ENCODE peak calls at places on chromosome 4, in eight cellular contexts. F, D, P, I, C, Y, R and T are unnamed samples.

GRCh38 chr4:139007640-139008039 is 7.9 kb upstream of the NOCT start:
- DNase-seq in F (no peak), D (no peak), P (no peak), I (no peak), C (no peak), Y (no peak), R (no peak), T (no peak)

GRCh38 chr4:117987464-117987863 is 46.8 kb upstream of the NDST3 start:
- DNase-seq in F (no peak), D (no peak), P (no peak), I (no peak), C (no peak), Y (no peak), R (no peak), T (no peak)

GRCh38 chr4:168831585-168831918 is 178.5 kb downstream of the CBR4 start:
- DNase-seq in F (no peak), D (no peak), P (no peak), I (no peak), C (no peak), Y (no peak), R (no peak), T (no peak)

GRCh38 chr4:77931452-77932135 is 69.0 kb downstream of the MRPL1 start:
- DNase-seq in F (no peak), D (no peak), P (no peak), I (no peak), C (peak), Y (peak), R (peak), T (no peak)

GRCh38 chr4:74793757-74794340 is 474 bp downstream of the BTC start:
- DNase-seq in F (peak), D (peak), P (peak), I (peak), C (no peak), Y (peak), R (no peak), T (no peak)

GRCh38 chr4:125639182-125639621 is 324.4 kb downstream of the FAT4 start:
- DNase-seq in F (no peak), D (peak), P (no peak), I (no peak), C (peak), Y (no peak), R (peak), T (no peak)

GRCh38 chr4:74619931-74620702 is 174.2 kb downstream of the BTC start:
- DNase-seq in F (no peak), D (no peak), P (no peak), I (no peak), C (no peak), Y (peak), R (no peak), T (no peak)

GRCh38 chr4:150063128-150063527 is 15.1 kb upstream of the DCLK2 start:
- DNase-seq in F (no peak), D (no peak), P (no peak), I (no peak), C (no peak), Y (no peak), R (no peak), T (no peak)

GRCh38 chr4:69822198-69822597 is 37.7 kb downstream of the SULT1E1 start:
- DNase-seq in F (no peak), D (no peak), P (no peak), I (no peak), C (no peak), Y (no peak), R (no peak), T (no peak)

GRCh38 chr4:26402458-26402857 is 81.6 kb downstream of the RBPJ start:
- DNase-seq in F (no peak), D (no peak), P (no peak), I (no peak), C (no peak), Y (no peak), R (no peak), T (peak)

GRCh38 chr4:105361021-105361420 is 112.8 kb downstream of the PPA2 start:
- DNase-seq in F (no peak), D (no peak), P (no peak), I (no peak), C (no peak), Y (no peak), R (no peak), T (no peak)

GRCh38 chr4:86092684-86093083 is 267.2 kb downstream of the MAPK10 start:
- DNase-seq in F (no peak), D (no peak), P (no peak), I (no peak), C (peak), Y (peak), R (peak), T (no peak)

GRCh38 chr4:173332963-173333657 is 1.0 kb downstream of the HMGB2 start:
- DNase-seq in F (no peak), D (no peak), P (no peak), I (no peak), C (no peak), Y (peak), R (no peak), T (no peak)

GRCh38 chr4:53563824-53564223 is 27.5 kb downstream of the LNX1 start:
- DNase-seq in F (no peak), D (no peak), P (no peak), I (no peak), C (peak), Y (peak), R (no peak), T (peak)

GRCh38 chr4:179097741-179098140 is 1655.5 kb upstream of the AGA start:
- DNase-seq in F (no peak), D (no peak), P (no peak), I (no peak), C (no peak), Y (peak), R (no peak), T (no peak)

GRCh38 chr4:2256156-2256731 is 5.7 kb downstream of the MXD4 start:
- DNase-seq in F (peak), D (peak), P (peak), I (peak), C (no peak), Y (no peak), R (no peak), T (no peak)

GRCh38 chr4:98519268-98519993 is 139.0 kb downstream of the TSPAN5 start:
- DNase-seq in F (no peak), D (no peak), P (no peak), I (no peak), C (peak), Y (no peak), R (no peak), T (no peak)

GRCh38 chr4:153489856-153490558 is 23.8 kb downstream of the TMEM131L start:
- DNase-seq in F (no peak), D (no peak), P (no peak), I (no peak), C (no peak), Y (peak), R (no peak), T (no peak)

GRCh38 chr4:185805262-185805802 is 6.7 kb downstream of the SORBS2 start:
- DNase-seq in F (no peak), D (no peak), P (no peak), I (no peak), C (no peak), Y (no peak), R (no peak), T (no peak)

GRCh38 chr4:170400346-170400745 is 310.6 kb upstream of the AADAT start:
- DNase-seq in F (no peak), D (no peak), P (no peak), I (no peak), C (no peak), Y (peak), R (no peak), T (no peak)

GRCh38 chr4:88672987-88673386 is 24.6 kb downstream of the NAP1L5 start:
- DNase-seq in F (no peak), D (no peak), P (no peak), I (no peak), C (peak), Y (peak), R (no peak), T (no peak)

GRCh38 chr4:124206779-124207605 is 505.5 kb downstream of the ANKRD50 start:
- DNase-seq in F (no peak), D (no peak), P (no peak), I (no peak), C (peak), Y (peak), R (no peak), T (no peak)

GRCh38 chr4:182354106-182354505 is 110.9 kb downstream of the TENM3 start:
- DNase-seq in F (no peak), D (no peak), P (no peak), I (no peak), C (no peak), Y (no peak), R (no peak), T (no peak)

GRCh38 chr4:179095585-179096228 is 1653.5 kb upstream of the AGA start:
- DNase-seq in F (no peak), D (peak), P (no peak), I (no peak), C (no peak), Y (peak), R (peak), T (no peak)

GRCh38 chr4:177309525-177310371 is at the start of gene NEIL3:
- DNase-seq in F (peak), D (peak), P (peak), I (peak), C (peak), Y (peak), R (peak), T (peak)

GRCh38 chr4:53943345-53944085 is 120.9 kb downstream of the CHIC2 start:
- DNase-seq in F (no peak), D (no peak), P (no peak), I (no peak), C (peak), Y (peak), R (peak), T (no peak)

GRCh38 chr4:30269850-30270249 is 450.3 kb upstream of the PCDH7 start:
- DNase-seq in F (no peak), D (no peak), P (no peak), I (no peak), C (no peak), Y (peak), R (no peak), T (no peak)

GRCh38 chr4:185396724-185397402 is at the start of gene ANKRD37:
- DNase-seq in F (peak), D (peak), P (peak), I (peak), C (peak), Y (peak), R (peak), T (no peak)

GRCh38 chr4:116272336-116272735 is 813.0 kb downstream of the TRAM1L1 start:
- DNase-seq in F (no peak), D (no peak), P (no peak), I (no peak), C (no peak), Y (peak), R (no peak), T (no peak)

GRCh38 chr4:54783402-54784110 is 125.8 kb downstream of the KIT start:
- DNase-seq in F (no peak), D (no peak), P (no peak), I (no peak), C (peak), Y (no peak), R (no peak), T (no peak)

GRCh38 chr4:166279261-166279660 is 406.2 kb downstream of the TLL1 start:
- DNase-seq in F (no peak), D (no peak), P (no peak), I (no peak), C (no peak), Y (no peak), R (no peak), T (no peak)

GRCh38 chr4:113673450-113673849 is 88.1 kb downstream of the CAMK2D start:
- DNase-seq in F (no peak), D (no peak), P (no peak), I (no peak), C (no peak), Y (peak), R (no peak), T (no peak)

GRCh38 chr4:19883841-19884240 is 367.9 kb upstream of the SLIT2 start:
- DNase-seq in F (no peak), D (no peak), P (no peak), I (no peak), C (peak), Y (peak), R (no peak), T (no peak)

GRCh38 chr4:64718091-64718490 is 308.8 kb upstream of the TECRL start:
- DNase-seq in F (no peak), D (no peak), P (no peak), I (no peak), C (no peak), Y (peak), R (no peak), T (no peak)

GRCh38 chr4:151627491-151627890 is 133.3 kb downstream of the GATB start:
- DNase-seq in F (no peak), D (no peak), P (no peak), I (no peak), C (no peak), Y (peak), R (no peak), T (no peak)

GRCh38 chr4:76023381-76023780 is at the start of gene CXCL10:
- DNase-seq in F (no peak), D (no peak), P (no peak), I (no peak), C (no peak), Y (no peak), R (no peak), T (no peak)
- TF ChIP-seq CTCF in F (no peak), D (no peak), P (no peak), I (no peak), C (no peak), Y (no peak), R (no peak), T (no peak)

GRCh38 chr4:92885632-92886031 is 581.9 kb downstream of the GRID2 start:
- DNase-seq in F (no peak), D (no peak), P (no peak), I (no peak), C (no peak), Y (no peak), R (no peak), T (no peak)
- H3K4me3 ChIP-seq in F (no peak), D (no peak), P (no peak), I (no peak), C (no peak), Y (no peak), R (no peak), T (no peak)

DNA sequence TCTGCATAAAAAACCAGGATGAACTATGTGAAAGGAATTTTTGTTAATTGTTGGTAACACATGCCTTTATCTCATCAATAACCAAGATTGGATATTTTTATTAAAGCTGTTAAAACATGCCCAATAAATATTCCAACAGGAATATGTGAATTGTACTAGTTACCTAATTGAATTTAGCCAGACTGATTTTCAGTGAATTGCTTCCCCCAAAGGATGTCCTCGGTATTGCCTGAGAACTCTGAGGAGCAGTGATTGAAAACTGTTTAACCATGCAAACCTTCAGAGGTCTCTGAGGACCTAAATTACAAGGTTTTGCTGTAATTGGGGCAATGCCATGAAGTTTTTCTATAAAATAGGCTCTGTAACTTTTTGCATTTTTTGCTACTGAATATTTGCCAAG is 66.6 kb downstream of the BLTP1 start:
- DNase-seq in F (no peak), D (no peak), P (no peak), I (no peak), C (peak), Y (peak), R (no peak), T (no peak)
- TF ChIP-seq CTCF in F (peak), D (peak), P (peak), I (no peak), C (peak), Y (peak), R (peak), T (peak)

DNA sequence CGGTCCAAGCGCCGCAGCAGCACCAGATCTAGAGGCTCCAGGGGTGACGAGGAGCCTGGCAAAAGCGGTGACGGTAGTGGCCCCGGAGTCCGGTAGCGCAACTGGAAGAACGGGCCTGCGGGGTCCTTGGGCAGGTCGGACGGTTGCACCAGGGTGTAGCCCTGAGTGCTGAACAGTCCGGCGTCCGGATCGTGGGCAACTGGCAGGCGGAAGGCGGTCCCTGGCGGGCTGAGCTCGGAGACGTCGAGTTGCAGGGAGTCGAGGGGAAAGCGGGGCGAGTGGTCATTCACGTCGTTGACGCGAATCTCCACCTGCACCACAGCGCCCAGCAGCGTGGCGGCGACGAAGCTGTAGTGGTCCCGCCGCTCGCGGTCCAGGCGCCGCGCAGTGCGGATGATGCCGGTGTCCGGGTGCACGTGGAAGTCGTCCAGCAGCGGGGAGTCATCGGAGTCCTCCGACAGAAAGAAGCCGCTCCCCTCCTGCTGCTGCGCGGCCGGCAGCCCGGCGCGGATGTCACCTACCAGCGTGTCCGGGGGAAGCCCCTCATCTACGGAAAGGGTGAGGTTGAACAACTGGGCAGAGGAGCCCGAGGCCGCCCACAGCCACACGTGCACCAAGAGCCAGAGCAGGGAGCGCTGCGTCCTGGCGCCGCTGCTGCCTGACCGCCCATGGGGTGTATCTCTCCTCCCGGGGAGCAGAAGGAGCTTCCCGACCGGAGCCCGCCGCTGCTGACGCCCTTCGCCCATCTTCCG is 834 bp downstream of the DCHS2 start:
- DNase-seq in F (peak), D (no peak), P (no peak), I (no peak), C (no peak), Y (no peak), R (no peak), T (no peak)
- H3K4me3 ChIP-seq in F (peak), D (peak), P (peak), I (no peak), C (no peak), Y (peak), R (peak), T (no peak)

GRCh38 chr4:184288451-184289178 is 70.9 kb upstream of the ENPP6 start:
- DNase-seq in F (no peak), D (no peak), P (no peak), I (no peak), C (no peak), Y (no peak), R (no peak), T (peak)
- TF ChIP-seq CTCF in F (no peak), D (no peak), P (no peak), I (no peak), C (no peak), Y (no peak), R (no peak), T (no peak)

GRCh38 chr4:188196134-188196735 is 57.0 kb downstream of the TRIML1 start:
- DNase-seq in F (no peak), D (no peak), P (no peak), I (no peak), C (no peak), Y (no peak), R (no peak), T (no peak)
- H3K4me3 ChIP-seq in F (no peak), D (no peak), P (no peak), I (no peak), C (no peak), Y (no peak), R (no peak), T (no peak)

DNA sequence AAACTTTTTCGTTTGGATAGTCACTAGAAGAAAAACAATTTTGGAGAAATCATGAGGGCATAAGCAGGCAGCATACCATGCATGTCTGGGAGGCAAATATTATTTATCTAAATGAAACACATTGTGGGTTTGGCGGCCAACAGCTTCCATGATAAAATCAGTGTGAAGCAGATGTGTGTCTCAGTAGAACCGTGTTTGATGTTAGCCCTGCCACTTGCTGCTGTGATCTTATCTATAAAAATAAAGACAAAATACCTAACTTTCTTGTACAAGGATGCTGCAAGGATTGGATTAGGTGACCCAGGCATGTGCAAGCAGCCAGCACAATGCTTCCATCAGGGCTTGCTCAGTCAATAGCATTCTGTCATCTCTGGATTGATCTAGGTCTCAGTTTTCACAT is 341.4 kb downstream of the PACRGL start:
- DNase-seq in F (no peak), D (no peak), P (no peak), I (no peak), C (no peak), Y (no peak), R (no peak), T (no peak)
- TF ChIP-seq CTCF in F (no peak), D (no peak), P (no peak), I (no peak), C (no peak), Y (no peak), R (no peak), T (no peak)